ENCODE peak calls at places on chromosomes 6 and 20, in five cellular contexts. One of them, this sample, is unnamed.
A peak's percentile ranks its signal among the peaks of the same experiment; 100 is the strongest.

GRCh38 chr6:73520688-73521350 is at the start of gene EEF1A1:
- DNase-seq in fibroblast of lung: peak; percentile 100
- DNase-seq in mammary epithelial cell: peak; percentile 100
- DNase-seq in NT2/D1: peak; percentile 98
- DNase-seq in endodermal cell: peak; percentile 100
- DNase-seq in this sample: peak; percentile 100

GRCh38 chr6:25278557-25278913 is 639 bp upstream of the CARMIL1 start:
- DNase-seq in fibroblast of lung: no peak
- DNase-seq in mammary epithelial cell: no peak
- DNase-seq in NT2/D1: peak; percentile 6
- DNase-seq in endodermal cell: no peak
- DNase-seq in this sample: no peak

GRCh38 chr6:161110380-161110779 is 118.8 kb downstream of the MAP3K4 start:
- DNase-seq in fibroblast of lung: no peak
- DNase-seq in mammary epithelial cell: no peak
- DNase-seq in NT2/D1: no peak
- DNase-seq in endodermal cell: no peak
- DNase-seq in this sample: no peak

GRCh38 chr6:91042656-91043055 is 455.8 kb upstream of the MAP3K7 start:
- DNase-seq in fibroblast of lung: no peak
- DNase-seq in mammary epithelial cell: no peak
- DNase-seq in NT2/D1: no peak
- DNase-seq in endodermal cell: no peak
- DNase-seq in this sample: no peak

GRCh38 chr6:80439721-80440488 is 333.4 kb downstream of the BCKDHB start:
- DNase-seq in fibroblast of lung: no peak
- DNase-seq in mammary epithelial cell: peak; percentile 56
- DNase-seq in NT2/D1: no peak
- DNase-seq in endodermal cell: no peak
- DNase-seq in this sample: no peak

GRCh38 chr6:32933661-32934085 is 7.2 kb downstream of the HLA-DMB start:
- DNase-seq in fibroblast of lung: peak; percentile 82
- DNase-seq in mammary epithelial cell: peak; percentile 40
- DNase-seq in NT2/D1: peak; percentile 36
- DNase-seq in endodermal cell: peak; percentile 91
- DNase-seq in this sample: peak; percentile 76

GRCh38 chr6:89347825-89348224 is 4.7 kb downstream of the UBE2J1 start:
- DNase-seq in fibroblast of lung: peak; percentile 25
- DNase-seq in mammary epithelial cell: no peak
- DNase-seq in NT2/D1: no peak
- DNase-seq in endodermal cell: no peak
- DNase-seq in this sample: peak; percentile 37

GRCh38 chr6:167496707-167497106 is 171.8 kb downstream of the TTLL2 start:
- DNase-seq in fibroblast of lung: no peak
- DNase-seq in mammary epithelial cell: no peak
- DNase-seq in NT2/D1: no peak
- DNase-seq in endodermal cell: no peak
- DNase-seq in this sample: no peak

GRCh38 chr6:5698318-5698717 is 308.4 kb downstream of the NRN1 start:
- DNase-seq in fibroblast of lung: no peak
- DNase-seq in mammary epithelial cell: no peak
- DNase-seq in NT2/D1: no peak
- DNase-seq in endodermal cell: no peak
- DNase-seq in this sample: no peak

GRCh38 chr6:96032646-96033045 is 16.9 kb downstream of the FUT9 start:
- DNase-seq in fibroblast of lung: no peak
- DNase-seq in mammary epithelial cell: no peak
- DNase-seq in NT2/D1: no peak
- DNase-seq in endodermal cell: no peak
- DNase-seq in this sample: no peak

GRCh38 chr6:166760288-166760687 is 133.2 kb upstream of the RPS6KA2 start:
- DNase-seq in fibroblast of lung: no peak
- DNase-seq in mammary epithelial cell: no peak
- DNase-seq in NT2/D1: no peak
- DNase-seq in endodermal cell: no peak
- DNase-seq in this sample: no peak

GRCh38 chr6:75550544-75551167 is 51.0 kb upstream of the SENP6 start:
- DNase-seq in fibroblast of lung: no peak
- DNase-seq in mammary epithelial cell: no peak
- DNase-seq in NT2/D1: no peak
- DNase-seq in endodermal cell: no peak
- DNase-seq in this sample: peak; percentile 31

GRCh38 chr6:170224694-170225660 is 65.9 kb downstream of the DLL1 start:
- DNase-seq in fibroblast of lung: no peak
- DNase-seq in mammary epithelial cell: peak; percentile 98
- DNase-seq in NT2/D1: no peak
- DNase-seq in endodermal cell: peak; percentile 64
- DNase-seq in this sample: no peak

GRCh38 chr6:68760941-68761676 is 126.0 kb downstream of the ADGRB3 start:
- DNase-seq in fibroblast of lung: no peak
- DNase-seq in mammary epithelial cell: no peak
- DNase-seq in NT2/D1: no peak
- DNase-seq in endodermal cell: no peak
- DNase-seq in this sample: no peak

GRCh38 chr20:54214566-54214965 is 6.7 kb downstream of the PFDN4 start:
- DNase-seq in fibroblast of lung: no peak
- DNase-seq in mammary epithelial cell: no peak
- DNase-seq in NT2/D1: no peak
- DNase-seq in endodermal cell: no peak
- DNase-seq in this sample: no peak

GRCh38 chr20:57266251-57267157 is at the start of gene BMP7:
- DNase-seq in fibroblast of lung: no peak
- DNase-seq in mammary epithelial cell: peak; percentile 33
- DNase-seq in NT2/D1: no peak
- DNase-seq in endodermal cell: peak; percentile 90
- DNase-seq in this sample: no peak

GRCh38 chr6:5055118-5055517 is 30.0 kb upstream of the PPP1R3G start:
- DNase-seq in fibroblast of lung: no peak
- DNase-seq in mammary epithelial cell: no peak
- DNase-seq in NT2/D1: no peak
- DNase-seq in endodermal cell: no peak
- DNase-seq in this sample: no peak

GRCh38 chr20:58544301-58544700 is 29.1 kb upstream of the APCDD1L start:
- DNase-seq in fibroblast of lung: no peak
- DNase-seq in mammary epithelial cell: no peak
- DNase-seq in NT2/D1: no peak
- DNase-seq in endodermal cell: peak; percentile 27
- DNase-seq in this sample: no peak

GRCh38 chr20:44496976-44497375 is 21.3 kb downstream of the TTPAL start:
- DNase-seq in fibroblast of lung: peak; percentile 61
- DNase-seq in mammary epithelial cell: peak; percentile 97
- DNase-seq in NT2/D1: peak; percentile 18
- DNase-seq in endodermal cell: no peak
- DNase-seq in this sample: no peak

GRCh38 chr20:54643761-54644160 is 168.4 kb downstream of the DOK5 start:
- DNase-seq in fibroblast of lung: peak; percentile 91
- DNase-seq in mammary epithelial cell: peak; percentile 17
- DNase-seq in NT2/D1: no peak
- DNase-seq in endodermal cell: no peak
- DNase-seq in this sample: no peak

GRCh38 chr20:51237278-51237677 is 214.4 kb upstream of the KCNG1 start:
- DNase-seq in fibroblast of lung: no peak
- DNase-seq in mammary epithelial cell: no peak
- DNase-seq in NT2/D1: no peak
- DNase-seq in endodermal cell: no peak
- DNase-seq in this sample: no peak

GRCh38 chr6:142026471-142026870 is 106.3 kb upstream of the GJE1 start:
- DNase-seq in fibroblast of lung: no peak
- DNase-seq in mammary epithelial cell: peak; percentile 33
- DNase-seq in NT2/D1: no peak
- DNase-seq in endodermal cell: no peak
- DNase-seq in this sample: no peak
- H3K9ac ChIP-seq in fibroblast of lung: no peak overlapping the region
- H3K9ac ChIP-seq in mammary epithelial cell: no peak overlapping the region
- H3K9ac ChIP-seq in NT2/D1: no peak overlapping the region
- H3K9ac ChIP-seq in endodermal cell: no peak overlapping the region
- H3K9ac ChIP-seq in this sample: no peak overlapping the region

GRCh38 chr6:155123520-155123919 is 128.4 kb downstream of the TIAM2 start:
- DNase-seq in fibroblast of lung: no peak
- DNase-seq in mammary epithelial cell: no peak
- DNase-seq in NT2/D1: no peak
- DNase-seq in endodermal cell: no peak
- DNase-seq in this sample: no peak

GRCh38 chr6:155128971-155129370 is 133.9 kb downstream of the TIAM2 start:
- DNase-seq in fibroblast of lung: no peak
- DNase-seq in mammary epithelial cell: no peak
- DNase-seq in NT2/D1: no peak
- DNase-seq in endodermal cell: no peak
- DNase-seq in this sample: no peak

GRCh38 chr6:155129744-155130143 is 134.1 kb upstream of the CLDN20 start:
- DNase-seq in fibroblast of lung: no peak
- DNase-seq in mammary epithelial cell: no peak
- DNase-seq in NT2/D1: no peak
- DNase-seq in endodermal cell: no peak
- DNase-seq in this sample: no peak

GRCh38 chr6:155125916-155126315 is 130.8 kb downstream of the TIAM2 start:
- DNase-seq in fibroblast of lung: peak; percentile 65
- DNase-seq in mammary epithelial cell: no peak
- DNase-seq in NT2/D1: no peak
- DNase-seq in endodermal cell: no peak
- DNase-seq in this sample: no peak

DNA sequence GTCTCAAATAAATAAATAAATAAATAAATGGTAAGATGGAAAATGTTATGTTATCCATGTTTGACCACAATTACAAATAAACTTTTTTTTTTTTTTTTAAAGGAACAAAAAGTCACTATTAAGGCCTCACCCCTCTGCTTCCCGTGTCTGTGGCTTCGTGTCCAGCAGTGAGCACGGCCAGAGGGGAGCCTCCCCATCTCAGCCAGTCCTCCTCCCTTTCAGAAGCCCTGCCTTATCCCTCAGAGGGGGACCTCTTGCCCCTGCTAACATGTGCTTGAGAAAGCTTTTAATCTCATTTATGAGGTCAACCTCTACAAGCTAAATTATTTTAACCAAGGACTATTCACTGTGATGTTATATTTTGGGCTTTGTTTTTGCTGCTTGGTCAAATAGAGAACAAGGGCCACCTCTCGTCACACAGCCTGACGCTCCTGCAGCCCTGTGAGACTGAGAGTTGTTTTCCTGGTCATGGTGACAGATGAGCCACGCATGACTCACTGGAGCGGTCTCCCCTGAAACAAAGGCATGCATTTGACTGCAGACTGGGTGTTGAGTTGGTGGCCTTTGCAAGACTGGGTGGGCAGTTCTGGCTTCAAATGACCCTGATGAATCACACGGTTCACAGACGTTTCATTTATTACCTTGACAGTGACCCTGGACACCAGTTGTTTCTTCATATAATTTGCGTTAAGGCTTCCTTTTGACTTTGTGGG is 131.8 kb downstream of the TIAM2 start:
- DNase-seq in fibroblast of lung: peak; percentile 59
- DNase-seq in mammary epithelial cell: peak; percentile 78
- DNase-seq in NT2/D1: no peak
- DNase-seq in endodermal cell: peak; percentile 79
- DNase-seq in this sample: peak; percentile 78
- H3K9ac ChIP-seq in fibroblast of lung: no peak overlapping the region
- H3K9ac ChIP-seq in mammary epithelial cell: no peak overlapping the region
- H3K9ac ChIP-seq in NT2/D1: no peak overlapping the region
- H3K9ac ChIP-seq in endodermal cell: no peak overlapping the region
- H3K9ac ChIP-seq in this sample: no peak overlapping the region

GRCh38 chr6:119938752-119939151 is 589.2 kb upstream of the MAN1A1 start:
- DNase-seq in fibroblast of lung: no peak
- DNase-seq in mammary epithelial cell: no peak
- DNase-seq in NT2/D1: no peak
- DNase-seq in endodermal cell: no peak
- DNase-seq in this sample: no peak

GRCh38 chr6:119942078-119942752 is 592.7 kb upstream of the MAN1A1 start:
- DNase-seq in fibroblast of lung: no peak
- DNase-seq in mammary epithelial cell: no peak
- DNase-seq in NT2/D1: no peak
- DNase-seq in endodermal cell: no peak
- DNase-seq in this sample: no peak
- H3K9ac ChIP-seq in fibroblast of lung: no peak overlapping the region
- H3K9ac ChIP-seq in mammary epithelial cell: no peak overlapping the region
- H3K9ac ChIP-seq in NT2/D1: no peak overlapping the region
- H3K9ac ChIP-seq in endodermal cell: no peak overlapping the region
- H3K9ac ChIP-seq in this sample: no peak overlapping the region

GRCh38 chr20:3805594-3806264 is 9.6 kb downstream of the CDC25B start:
- DNase-seq in fibroblast of lung: peak; percentile 72
- DNase-seq in mammary epithelial cell: peak; percentile 30
- DNase-seq in NT2/D1: no peak
- DNase-seq in endodermal cell: no peak
- DNase-seq in this sample: no peak
- H3K9ac ChIP-seq in fibroblast of lung: peak overlapping the region; percentile 17
- H3K9ac ChIP-seq in mammary epithelial cell: no peak overlapping the region
- H3K9ac ChIP-seq in NT2/D1: peak overlapping the region; percentile 3
- H3K9ac ChIP-seq in endodermal cell: no peak overlapping the region
- H3K9ac ChIP-seq in this sample: no peak overlapping the region

GRCh38 chr6:30763618-30764489 is 19.5 kb upstream of the IER3 start:
- DNase-seq in fibroblast of lung: no peak
- DNase-seq in mammary epithelial cell: peak; percentile 82
- DNase-seq in NT2/D1: no peak
- DNase-seq in endodermal cell: peak; percentile 90
- DNase-seq in this sample: peak; percentile 97
- H3K9ac ChIP-seq in fibroblast of lung: no peak overlapping the region
- H3K9ac ChIP-seq in mammary epithelial cell: peak overlapping the region; percentile 11
- H3K9ac ChIP-seq in NT2/D1: no peak overlapping the region
- H3K9ac ChIP-seq in endodermal cell: peak overlapping the region; percentile 70
- H3K9ac ChIP-seq in this sample: peak overlapping the region; percentile 56

GRCh38 chr6:123507582-123507981 is 129.2 kb downstream of the TRDN start:
- DNase-seq in fibroblast of lung: no peak
- DNase-seq in mammary epithelial cell: no peak
- DNase-seq in NT2/D1: no peak
- DNase-seq in endodermal cell: no peak
- DNase-seq in this sample: no peak
- H3K9ac ChIP-seq in fibroblast of lung: no peak overlapping the region
- H3K9ac ChIP-seq in mammary epithelial cell: no peak overlapping the region
- H3K9ac ChIP-seq in NT2/D1: no peak overlapping the region
- H3K9ac ChIP-seq in endodermal cell: no peak overlapping the region
- H3K9ac ChIP-seq in this sample: no peak overlapping the region

GRCh38 chr6:111873178-111874029 is at the start of gene FYN:
- DNase-seq in fibroblast of lung: peak; percentile 95
- DNase-seq in mammary epithelial cell: peak; percentile 96
- DNase-seq in NT2/D1: peak; percentile 91
- DNase-seq in endodermal cell: peak; percentile 99
- DNase-seq in this sample: peak; percentile 99
- H3K9ac ChIP-seq in fibroblast of lung: peak within 1 kb of the TSS; percentile 82
- H3K9ac ChIP-seq in mammary epithelial cell: peak within 1 kb of the TSS; percentile 64
- H3K9ac ChIP-seq in NT2/D1: peak within 1 kb of the TSS; percentile 80
- H3K9ac ChIP-seq in endodermal cell: no peak within 1 kb of the TSS
- H3K9ac ChIP-seq in this sample: peak within 1 kb of the TSS; percentile 70

DNA sequence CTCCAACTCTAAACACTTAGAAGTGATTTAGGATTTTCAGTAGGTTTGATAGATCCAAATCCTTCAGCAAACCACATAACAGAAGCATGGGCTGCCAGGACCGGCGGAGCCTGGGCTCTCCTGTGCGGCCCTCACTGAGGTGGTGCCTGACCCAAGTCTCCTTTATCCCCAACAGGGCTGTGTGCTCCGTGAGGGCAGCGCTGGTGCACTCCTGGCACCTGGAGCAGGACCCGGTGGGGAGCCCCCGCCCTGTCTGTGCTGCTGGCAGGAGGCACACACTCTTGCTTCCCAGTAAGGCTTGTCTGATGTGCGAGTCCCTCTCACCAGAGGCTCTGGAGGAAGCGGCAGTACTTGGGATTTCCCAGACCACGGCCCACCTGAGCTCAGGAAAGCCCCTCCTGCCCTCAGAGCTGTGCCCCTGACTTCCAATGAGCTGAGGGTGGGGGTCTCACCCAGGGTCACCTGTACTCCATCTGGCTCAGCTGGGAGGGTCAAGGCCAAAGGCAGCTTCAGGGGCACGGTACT is 56.2 kb downstream of the PYGB start:
- DNase-seq in fibroblast of lung: no peak
- DNase-seq in mammary epithelial cell: no peak
- DNase-seq in NT2/D1: no peak
- DNase-seq in endodermal cell: no peak
- DNase-seq in this sample: no peak
- H3K9ac ChIP-seq in fibroblast of lung: no peak overlapping the region
- H3K9ac ChIP-seq in mammary epithelial cell: no peak overlapping the region
- H3K9ac ChIP-seq in NT2/D1: no peak overlapping the region
- H3K9ac ChIP-seq in endodermal cell: no peak overlapping the region
- H3K9ac ChIP-seq in this sample: no peak overlapping the region

GRCh38 chr20:63737690-63737939 is 1.2 kb downstream of the LIME1 start:
- DNase-seq in fibroblast of lung: no peak
- DNase-seq in mammary epithelial cell: no peak
- DNase-seq in NT2/D1: no peak
- DNase-seq in endodermal cell: no peak
- DNase-seq in this sample: no peak
- H3K9ac ChIP-seq in fibroblast of lung: no peak overlapping the region
- H3K9ac ChIP-seq in mammary epithelial cell: no peak overlapping the region
- H3K9ac ChIP-seq in NT2/D1: no peak overlapping the region
- H3K9ac ChIP-seq in endodermal cell: no peak overlapping the region
- H3K9ac ChIP-seq in this sample: no peak overlapping the region